ENCODE peak calls at places on chromosomes 12 and 14, in seven cellular contexts. One of them, this sample, is unnamed.

GRCh38 chr12:49720214-49720613 is 13.0 kb upstream of the FMNL3 start:
- DNase-seq in AG04450: no peak
- DNase-seq in mucosa of descending colon: no peak
- DNase-seq in GM12865: no peak
- DNase-seq in nephron progenitor cell: no peak
- DNase-seq in tibial artery: no peak
- DNase-seq in HFF-Myc: no peak
- DNase-seq in this sample: no peak

GRCh38 chr12:26857465-26858176 is 24.6 kb upstream of the ITPR2 start:
- DNase-seq in nephron progenitor cell: no peak
- DNase-seq in AG04450: no peak
- DNase-seq in GM12865: no peak
- DNase-seq in tibial artery: no peak
- DNase-seq in HFF-Myc: no peak
- DNase-seq in mucosa of descending colon: no peak
- DNase-seq in this sample: peak; percentile 39

GRCh38 chr12:5260591-5261086 is 171.3 kb upstream of the NTF3 start:
- DNase-seq in HFF-Myc: no peak
- DNase-seq in AG04450: no peak
- DNase-seq in mucosa of descending colon: no peak
- DNase-seq in nephron progenitor cell: no peak
- DNase-seq in GM12865: no peak
- DNase-seq in tibial artery: no peak
- DNase-seq in this sample: peak; percentile 73

GRCh38 chr12:46941981-46942380 is 116.2 kb upstream of the SLC38A4 start:
- DNase-seq in mucosa of descending colon: no peak
- DNase-seq in HFF-Myc: no peak
- DNase-seq in GM12865: no peak
- DNase-seq in nephron progenitor cell: no peak
- DNase-seq in tibial artery: no peak
- DNase-seq in AG04450: no peak
- DNase-seq in this sample: no peak

GRCh38 chr14:102986810-102987579 is 64.5 kb downstream of the AMN start:
- DNase-seq in tibial artery: peak; percentile 51
- DNase-seq in GM12865: no peak
- DNase-seq in HFF-Myc: peak; percentile 46
- DNase-seq in AG04450: peak; percentile 43
- DNase-seq in nephron progenitor cell: no peak
- DNase-seq in mucosa of descending colon: no peak
- DNase-seq in this sample: no peak

GRCh38 chr12:15000575-15000974 is 27.7 kb downstream of the PDE6H start:
- DNase-seq in HFF-Myc: no peak
- DNase-seq in mucosa of descending colon: no peak
- DNase-seq in AG04450: no peak
- DNase-seq in GM12865: no peak
- DNase-seq in nephron progenitor cell: no peak
- DNase-seq in tibial artery: no peak
- DNase-seq in this sample: no peak

GRCh38 chr14:37034410-37035285 is 137.8 kb downstream of the SLC25A21 start:
- DNase-seq in GM12865: peak; percentile 34
- DNase-seq in mucosa of descending colon: no peak
- DNase-seq in tibial artery: no peak
- DNase-seq in nephron progenitor cell: peak; percentile 12
- DNase-seq in AG04450: peak; percentile 3
- DNase-seq in HFF-Myc: no peak
- DNase-seq in this sample: no peak

GRCh38 chr14:57221931-57222330 is 46.8 kb downstream of the EXOC5 start:
- DNase-seq in tibial artery: no peak
- DNase-seq in AG04450: no peak
- DNase-seq in GM12865: no peak
- DNase-seq in mucosa of descending colon: no peak
- DNase-seq in HFF-Myc: no peak
- DNase-seq in nephron progenitor cell: no peak
- DNase-seq in this sample: no peak

GRCh38 chr12:68175566-68176033 is 16.1 kb upstream of the IFNG start:
- DNase-seq in AG04450: no peak
- DNase-seq in GM12865: peak; percentile 76
- DNase-seq in HFF-Myc: no peak
- DNase-seq in tibial artery: no peak
- DNase-seq in nephron progenitor cell: no peak
- DNase-seq in mucosa of descending colon: no peak
- DNase-seq in this sample: no peak

GRCh38 chr12:125185740-125186470 is 120.7 kb downstream of the AACS start:
- DNase-seq in AG04450: no peak
- DNase-seq in GM12865: peak; percentile 73
- DNase-seq in HFF-Myc: no peak
- DNase-seq in tibial artery: peak; percentile 74
- DNase-seq in mucosa of descending colon: peak; percentile 80
- DNase-seq in nephron progenitor cell: peak; percentile 92
- DNase-seq in this sample: peak; percentile 69

GRCh38 chr12:130619378-130619970 is 96.6 kb downstream of the RIMBP2 start:
- DNase-seq in GM12865: peak; percentile 3
- DNase-seq in tibial artery: no peak
- DNase-seq in HFF-Myc: no peak
- DNase-seq in nephron progenitor cell: no peak
- DNase-seq in mucosa of descending colon: no peak
- DNase-seq in AG04450: no peak
- DNase-seq in this sample: no peak

GRCh38 chr12:75503866-75504265 is 7.5 kb downstream of the KRR1 start:
- DNase-seq in AG04450: no peak
- DNase-seq in HFF-Myc: no peak
- DNase-seq in mucosa of descending colon: no peak
- DNase-seq in tibial artery: no peak
- DNase-seq in GM12865: no peak
- DNase-seq in nephron progenitor cell: no peak
- DNase-seq in this sample: no peak

GRCh38 chr12:75509621-75510020 is 1.8 kb downstream of the KRR1 start:
- DNase-seq in nephron progenitor cell: no peak
- DNase-seq in HFF-Myc: no peak
- DNase-seq in tibial artery: no peak
- DNase-seq in AG04450: no peak
- DNase-seq in GM12865: no peak
- DNase-seq in mucosa of descending colon: no peak
- DNase-seq in this sample: no peak

GRCh38 chr12:75503459-75503858 is 8.0 kb downstream of the KRR1 start:
- DNase-seq in nephron progenitor cell: no peak
- DNase-seq in tibial artery: no peak
- DNase-seq in GM12865: no peak
- DNase-seq in HFF-Myc: no peak
- DNase-seq in AG04450: no peak
- DNase-seq in mucosa of descending colon: no peak
- DNase-seq in this sample: no peak

GRCh38 chr12:75508159-75508558 is 3.2 kb downstream of the KRR1 start:
- DNase-seq in AG04450: no peak
- DNase-seq in tibial artery: no peak
- DNase-seq in GM12865: no peak
- DNase-seq in mucosa of descending colon: no peak
- DNase-seq in nephron progenitor cell: no peak
- DNase-seq in HFF-Myc: no peak
- DNase-seq in this sample: no peak

DNA sequence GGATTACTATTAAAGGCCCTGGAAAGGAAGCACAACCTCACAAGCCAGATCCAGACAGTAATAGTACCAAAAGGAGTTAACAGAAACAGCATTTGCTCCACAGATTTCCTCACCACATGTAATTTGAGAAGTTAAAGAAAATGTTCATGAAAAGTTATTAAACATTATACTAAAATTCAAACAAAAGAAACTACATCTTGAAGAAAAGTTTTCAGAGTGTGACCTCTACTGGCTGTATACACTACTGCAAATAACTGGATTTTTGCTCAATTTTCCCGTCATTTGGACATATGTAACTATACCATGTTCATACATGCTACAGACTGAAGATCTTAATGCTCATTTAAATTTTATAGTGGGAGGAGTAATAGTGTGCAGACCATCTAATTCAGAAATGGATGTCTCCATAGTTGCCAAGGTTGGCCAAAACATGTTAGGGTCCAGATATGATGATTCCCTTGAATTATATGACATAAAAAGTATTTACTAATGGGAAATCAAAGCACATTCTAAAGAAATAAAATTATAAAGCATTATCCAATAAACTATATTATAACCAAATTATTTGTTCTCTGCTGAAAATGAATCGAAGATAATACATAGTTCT is 5.6 kb downstream of the KRR1 start:
- DNase-seq in HFF-Myc: no peak
- DNase-seq in GM12865: peak; percentile 38
- DNase-seq in nephron progenitor cell: no peak
- DNase-seq in AG04450: no peak
- DNase-seq in mucosa of descending colon: no peak
- DNase-seq in tibial artery: no peak
- DNase-seq in this sample: no peak
- TF ChIP-seq CTCF in HFF-Myc: peak; percentile 48
- TF ChIP-seq CTCF in GM12865: peak; percentile 59
- TF ChIP-seq CTCF in nephron progenitor cell: peak; percentile 61
- TF ChIP-seq CTCF in AG04450: peak; percentile 74
- TF ChIP-seq CTCF in mucosa of descending colon: no peak
- TF ChIP-seq CTCF in tibial artery: peak; percentile 48
- TF ChIP-seq CTCF in this sample: peak; percentile 47

DNA sequence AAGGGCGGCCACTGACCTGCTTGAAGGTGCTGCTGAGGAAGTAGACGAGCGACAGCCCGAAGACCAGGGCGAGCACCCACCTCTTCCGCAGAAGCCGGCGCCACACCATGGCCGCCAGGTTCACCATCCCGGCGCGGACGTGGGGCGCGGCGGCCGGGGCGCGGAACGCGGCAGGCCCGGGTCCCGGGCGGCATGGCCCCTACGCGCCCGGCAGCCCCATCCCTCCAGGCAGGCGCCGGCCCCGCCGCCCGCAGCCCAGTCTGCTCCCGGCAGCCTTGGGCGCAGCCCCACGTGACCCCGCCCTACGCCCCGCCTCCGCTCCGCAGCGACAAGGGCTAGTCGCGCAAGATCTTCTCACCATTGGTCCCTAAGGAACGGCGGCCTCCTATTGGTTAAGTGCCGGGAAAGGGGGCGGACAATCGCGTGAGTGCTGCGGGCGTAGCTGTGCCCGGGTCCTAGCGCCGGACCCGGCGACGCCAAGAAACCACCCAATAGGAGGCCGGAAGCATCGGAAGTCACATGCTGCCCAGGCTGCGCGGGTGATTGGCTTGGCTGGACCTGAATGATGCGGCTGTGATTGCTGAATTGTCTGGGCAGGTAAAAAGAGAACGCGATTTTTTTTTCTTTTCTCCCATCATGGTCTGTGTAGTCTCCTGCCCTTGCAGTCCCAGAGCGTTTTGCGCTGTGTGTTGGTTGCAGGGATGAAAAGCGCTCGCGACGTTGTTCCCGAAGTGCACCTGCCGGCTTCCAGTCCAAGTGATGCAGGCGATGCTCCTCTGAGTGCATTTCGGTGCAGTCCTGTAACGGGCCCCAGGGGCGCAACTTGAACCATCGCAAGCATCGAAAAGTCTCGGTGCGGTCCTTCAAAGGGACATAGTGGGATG is at the start of the genes RNFT2 and SPRING1:
- DNase-seq in GM12865: peak; percentile 99
- DNase-seq in AG04450: peak; percentile 98
- DNase-seq in HFF-Myc: peak; percentile 97
- DNase-seq in mucosa of descending colon: peak; percentile 99
- DNase-seq in nephron progenitor cell: peak; percentile 100
- DNase-seq in tibial artery: peak; percentile 100
- DNase-seq in this sample: peak; percentile 99
- TF ChIP-seq CTCF in GM12865: no peak
- TF ChIP-seq CTCF in AG04450: peak; percentile 22
- TF ChIP-seq CTCF in HFF-Myc: no peak
- TF ChIP-seq CTCF in mucosa of descending colon: no peak
- TF ChIP-seq CTCF in nephron progenitor cell: peak; percentile 21
- TF ChIP-seq CTCF in tibial artery: peak; percentile 13
- TF ChIP-seq CTCF in this sample: no peak

GRCh38 chr12:53955036-53955775 is 503 bp downstream of the HOXC12 start:
- DNase-seq in tibial artery: peak; percentile 60
- DNase-seq in GM12865: no peak
- DNase-seq in HFF-Myc: no peak
- DNase-seq in nephron progenitor cell: peak; percentile 66
- DNase-seq in AG04450: no peak
- DNase-seq in mucosa of descending colon: no peak
- DNase-seq in this sample: no peak

GRCh38 chr12:53954694-53955035 is at the start of gene HOXC12:
- DNase-seq in GM12865: no peak
- DNase-seq in HFF-Myc: no peak
- DNase-seq in nephron progenitor cell: no peak
- DNase-seq in AG04450: no peak
- DNase-seq in mucosa of descending colon: no peak
- DNase-seq in tibial artery: no peak
- DNase-seq in this sample: peak; percentile 73

GRCh38 chr12:53955776-53956250 is 1.1 kb downstream of the HOXC12 start:
- DNase-seq in mucosa of descending colon: no peak
- DNase-seq in nephron progenitor cell: no peak
- DNase-seq in GM12865: no peak
- DNase-seq in AG04450: no peak
- DNase-seq in HFF-Myc: no peak
- DNase-seq in tibial artery: no peak
- DNase-seq in this sample: no peak

GRCh38 chr12:53956914-53957536 is 2.3 kb downstream of the HOXC12 start:
- DNase-seq in AG04450: no peak
- DNase-seq in mucosa of descending colon: no peak
- DNase-seq in tibial artery: peak; percentile 39
- DNase-seq in HFF-Myc: no peak
- DNase-seq in GM12865: no peak
- DNase-seq in nephron progenitor cell: no peak
- DNase-seq in this sample: no peak

GRCh38 chr12:53956251-53956887 is 1.7 kb downstream of the HOXC12 start:
- DNase-seq in AG04450: no peak
- DNase-seq in tibial artery: peak; percentile 60
- DNase-seq in mucosa of descending colon: no peak
- DNase-seq in HFF-Myc: no peak
- DNase-seq in nephron progenitor cell: no peak
- DNase-seq in GM12865: no peak
- DNase-seq in this sample: no peak
- TF ChIP-seq CTCF in AG04450: no peak
- TF ChIP-seq CTCF in tibial artery: no peak
- TF ChIP-seq CTCF in mucosa of descending colon: no peak
- TF ChIP-seq CTCF in HFF-Myc: no peak
- TF ChIP-seq CTCF in nephron progenitor cell: no peak
- TF ChIP-seq CTCF in GM12865: no peak
- TF ChIP-seq CTCF in this sample: no peak

DNA sequence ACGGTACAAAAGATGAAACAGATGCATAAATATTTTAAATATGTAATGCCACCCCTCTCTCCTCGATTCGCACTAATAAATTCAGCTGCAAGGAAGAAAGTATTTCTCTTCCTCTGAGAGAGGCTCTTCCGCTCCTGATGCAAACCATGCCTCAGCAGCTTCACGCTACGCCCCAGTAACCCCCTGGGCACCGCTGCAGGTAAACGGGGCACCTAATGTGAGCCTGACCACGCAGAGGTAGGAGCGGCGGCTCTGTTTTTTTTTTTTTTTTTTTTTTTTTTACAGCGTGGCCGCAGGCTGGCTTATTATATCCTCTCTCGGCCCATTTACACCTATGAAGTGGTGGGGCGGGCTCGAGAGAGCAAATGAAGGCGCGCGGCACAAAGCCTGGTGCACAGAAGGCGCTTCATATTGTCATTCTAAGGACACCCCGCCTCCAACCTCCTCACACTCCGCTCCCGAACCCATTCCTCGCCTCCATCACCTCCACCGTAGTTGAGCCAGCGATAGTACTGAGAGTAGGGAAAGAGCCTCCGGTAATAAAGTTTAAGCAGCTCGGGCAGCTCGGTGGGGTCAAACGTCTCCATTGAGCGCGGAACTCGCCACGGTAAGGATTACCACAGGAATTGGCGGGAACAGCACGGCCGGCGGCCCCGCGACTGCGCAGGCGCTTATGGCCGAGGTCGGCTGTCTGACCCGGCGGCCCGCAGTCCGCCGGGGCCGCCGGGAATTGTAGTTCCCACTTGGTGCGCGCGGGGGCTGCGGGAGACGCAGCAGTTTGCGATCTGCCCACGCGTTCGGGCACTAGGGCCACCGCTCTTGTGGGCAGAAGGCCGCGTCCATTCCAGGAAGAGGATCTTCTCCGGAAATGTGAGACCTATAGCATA is at the start of gene PRIM1:
- DNase-seq in nephron progenitor cell: peak; percentile 92
- DNase-seq in HFF-Myc: peak; percentile 29
- DNase-seq in tibial artery: peak; percentile 88
- DNase-seq in GM12865: peak; percentile 94
- DNase-seq in AG04450: peak; percentile 10
- DNase-seq in mucosa of descending colon: peak; percentile 90
- DNase-seq in this sample: peak; percentile 88
- TF ChIP-seq CTCF in nephron progenitor cell: no peak
- TF ChIP-seq CTCF in HFF-Myc: no peak
- TF ChIP-seq CTCF in tibial artery: peak; percentile 38
- TF ChIP-seq CTCF in GM12865: peak; percentile 7
- TF ChIP-seq CTCF in AG04450: peak; percentile 23
- TF ChIP-seq CTCF in mucosa of descending colon: no peak
- TF ChIP-seq CTCF in this sample: peak; percentile 76

This sample was measured in Caco-2.